ENCODE peak calls at places on chromosomes 13 and 19, in six cellular contexts. I is upper lobe of right lung; X is gastroesophageal sphincter; U is psoas muscle; V is activated CD8-positive, alpha-beta T cell treated with anti-CD3 and anti-CD28 coated beads for 36 hours; W is T-cell. J is an unnamed sample.

GRCh38 chr13:113724016-113724758 is 34.8 kb upstream of the TMEM255B start:
- ATAC-seq in I (no peak), X (no peak), U (peak), V (no peak), W (no peak), J (peak)

GRCh38 chr13:107822006-107822405 is 393.3 kb downstream of the LIG4 start:
- ATAC-seq in I (no peak), X (no peak), U (no peak), V (no peak), W (no peak), J (no peak)

GRCh38 chr13:113327391-113327765 is 30.3 kb downstream of the LAMP1 start:
- ATAC-seq in I (no peak), X (no peak), U (peak), V (no peak), W (no peak), J (no peak)

GRCh38 chr13:112828082-112828699 is 138.4 kb downstream of the ATP11A start:
- ATAC-seq in I (no peak), X (no peak), U (no peak), V (no peak), W (no peak), J (no peak)

GRCh38 chr13:113080901-113081521 is 24.6 kb upstream of the F7 start:
- ATAC-seq in I (no peak), X (no peak), U (no peak), V (no peak), W (no peak), J (no peak)

GRCh38 chr19:2251577-2252480 is 2.7 kb downstream of the AMH start:
- ATAC-seq in I (no peak), X (no peak), U (no peak), V (peak), W (peak), J (no peak)

GRCh38 chr13:90238433-90238832 is 1109.1 kb upstream of the MIR17HG start:
- ATAC-seq in I (no peak), X (no peak), U (no peak), V (no peak), W (no peak), J (no peak)

GRCh38 chr19:28394705-28395104 is 818.2 kb downstream of the UQCRFS1 start:
- ATAC-seq in I (no peak), X (no peak), U (no peak), V (peak), W (no peak), J (no peak)

GRCh38 chr19:47093841-47094240 is 19.7 kb downstream of the ZC3H4 start:
- ATAC-seq in I (no peak), X (no peak), U (peak), V (peak), W (no peak), J (no peak)

GRCh38 chr13:34294483-34295129 is 476.7 kb downstream of the RFC3 start:
- ATAC-seq in I (no peak), X (no peak), U (no peak), V (no peak), W (no peak), J (no peak)

GRCh38 chr19:55391702-55392615 is 6.2 kb downstream of the RPL28 start:
- ATAC-seq in I (no peak), X (peak), U (no peak), V (no peak), W (no peak), J (peak)

GRCh38 chr19:41426116-41426841 is 895 bp downstream of the B3GNT8 start:
- ATAC-seq in I (peak), X (no peak), U (no peak), V (no peak), W (no peak), J (peak)

GRCh38 chr13:64709079-64709478 is 2521.1 kb downstream of the PCDH9 start:
- ATAC-seq in I (no peak), X (no peak), U (no peak), V (no peak), W (no peak), J (no peak)

GRCh38 chr19:39296055-39296645 is at the start of gene IFNL1:
- ATAC-seq in I (peak), X (no peak), U (no peak), V (no peak), W (no peak), J (no peak)

GRCh38 chr13:76016799-76017198 is 380.7 kb downstream of the LMO7 start:
- ATAC-seq in I (peak), X (no peak), U (no peak), V (peak), W (no peak), J (peak)

GRCh38 chr13:106581268-106581667 is 13.3 kb upstream of the ARGLU1 start:
- ATAC-seq in I (peak), X (no peak), U (no peak), V (no peak), W (no peak), J (no peak)

GRCh38 chr19:1445932-1446712 is 3.8 kb upstream of the APC2 start:
- ATAC-seq in I (peak), X (no peak), U (no peak), V (no peak), W (no peak), J (no peak)

GRCh38 chr13:33264620-33264978 is 21.0 kb downstream of the STARD13 start:
- ATAC-seq in I (peak), X (peak), U (no peak), V (no peak), W (no peak), J (peak)

GRCh38 chr19:41882568-41883462 is at the start of gene ARHGEF1:
- ATAC-seq in I (peak), X (no peak), U (peak), V (no peak), W (peak), J (peak)